ENCODE peak calls at places on chromosome 21, in nine cellular contexts. E, R, W, K, P, G, N, C and S are unnamed samples.

GRCh38 chr21:43361493-43362296 is 65.2 kb downstream of the SIK1 start:
- DNase-seq in W (no peak), K (peak; percentile 25), P (peak; percentile 86), E (no peak), R (peak; percentile 95), C (no peak), G (no peak), N (no peak), S (peak; percentile 63)

GRCh38 chr21:43192501-43193081 is 23.8 kb downstream of the CRYAA start:
- DNase-seq in C (no peak), K (no peak), N (peak; percentile 13), R (no peak), E (no peak), W (no peak), G (no peak), P (peak; percentile 51), S (no peak)

GRCh38 chr21:29078884-29079765 is 5.7 kb upstream of the CCT8 start:
- DNase-seq in R (no peak), G (no peak), W (peak; percentile 63), E (no peak), K (no peak), C (no peak), P (peak; percentile 39), N (peak; percentile 29), S (no peak)

GRCh38 chr21:15495965-15496364 is 233.8 kb upstream of the USP25 start:
- DNase-seq in K (no peak), G (no peak), E (peak; percentile 63), P (no peak), W (no peak), C (no peak), N (no peak), R (peak; percentile 62), S (no peak)

GRCh38 chr21:34276711-34277425 is 86.9 kb upstream of the KCNE2 start:
- DNase-seq in C (no peak), N (no peak), W (no peak), R (peak; percentile 37), E (no peak), K (no peak), P (no peak), G (no peak), S (no peak)

GRCh38 chr21:30206551-30207251 is 9.2 kb downstream of the CLDN8 start:
- DNase-seq in N (no peak), R (peak; percentile 76), E (peak; percentile 82), G (no peak), P (no peak), K (no peak), C (no peak), W (no peak), S (no peak)

GRCh38 chr21:32285476-32285875 is 6.6 kb upstream of the MIS18A start:
- DNase-seq in K (no peak), N (no peak), C (no peak), G (no peak), P (no peak), R (no peak), W (no peak), E (no peak), S (no peak)

GRCh38 chr21:14956826-14957225 is 108.0 kb downstream of the NRIP1 start:
- DNase-seq in K (no peak), P (no peak), E (peak; percentile 79), C (no peak), N (no peak), R (peak; percentile 49), G (no peak), W (no peak), S (peak; percentile 75)

GRCh38 chr21:31780944-31781343 is 49.0 kb upstream of the SCAF4 start:
- DNase-seq in K (peak; percentile 21), N (no peak), G (no peak), P (no peak), C (no peak), W (no peak), E (no peak), R (peak; percentile 75), S (no peak)

GRCh38 chr21:25501448-25501847 is 105.8 kb downstream of the MRPL39 start:
- DNase-seq in G (no peak), R (no peak), C (no peak), K (no peak), P (no peak), E (no peak), W (no peak), N (no peak), S (no peak)

GRCh38 chr21:34546556-34546955 is 34.5 kb upstream of the KCNE1 start:
- DNase-seq in C (no peak), R (no peak), N (no peak), K (no peak), P (no peak), G (no peak), E (no peak), W (no peak), S (no peak)

GRCh38 chr21:32386195-32386870 is 6.5 kb downstream of the URB1 start:
- DNase-seq in C (no peak), W (peak; percentile 92), N (no peak), G (no peak), E (no peak), R (peak; percentile 95), P (no peak), K (no peak), S (no peak)

GRCh38 chr21:24220466-24220865 is 1386.8 kb downstream of the MRPL39 start:
- DNase-seq in P (no peak), W (no peak), C (no peak), G (no peak), K (no peak), E (no peak), N (no peak), R (no peak), S (no peak)

GRCh38 chr21:16573581-16573980 is 843.8 kb downstream of the USP25 start:
- DNase-seq in W (no peak), E (peak; percentile 82), C (no peak), R (no peak), G (no peak), P (no peak), K (no peak), N (no peak), S (no peak)

GRCh38 chr21:33362044-33362555 is 37.3 kb downstream of the IFNAR1 start:
- DNase-seq in E (no peak), K (peak; percentile 92), W (no peak), R (peak; percentile 26), P (peak; percentile 43), G (no peak), N (peak; percentile 64), C (no peak), S (no peak)

GRCh38 chr21:38440746-38441145 is 57.5 kb downstream of the ERG start:
- DNase-seq in E (peak; percentile 95), W (peak; percentile 30), P (no peak), C (no peak), K (no peak), N (no peak), G (peak; percentile 85), R (peak; percentile 83), S (peak; percentile 59)

GRCh38 chr21:26877015-26877414 is 31.8 kb upstream of the ADAMTS1 start:
- DNase-seq in P (no peak), G (no peak), E (no peak), W (no peak), K (no peak), C (no peak), N (no peak), R (no peak), S (no peak)

GRCh38 chr21:26887241-26887640 is 42.0 kb upstream of the ADAMTS1 start:
- DNase-seq in W (no peak), N (no peak), P (no peak), R (no peak), K (no peak), E (peak; percentile 13), C (no peak), G (no peak), S (no peak)

GRCh38 chr21:26884436-26884835 is 39.2 kb upstream of the ADAMTS1 start:
- DNase-seq in E (no peak), K (no peak), C (no peak), P (no peak), N (no peak), W (no peak), R (no peak), G (no peak), S (no peak)

GRCh38 chr21:26883768-26884167 is 38.6 kb upstream of the ADAMTS1 start:
- DNase-seq in R (no peak), W (no peak), E (peak; percentile 24), K (no peak), P (no peak), N (no peak), G (no peak), C (no peak), S (no peak)

GRCh38 chr21:26881504-26882228 is 36.5 kb upstream of the ADAMTS1 start:
- DNase-seq in G (peak; percentile 1), N (no peak), P (no peak), R (peak; percentile 6), K (peak; percentile 44), W (no peak), E (peak; percentile 54), C (no peak), S (no peak)
- TF ChIP-seq CTCF in G (peak; percentile 24), N (no peak), P (no peak), R (no peak), K (peak; percentile 44), W (peak; percentile 24), E (peak; percentile 40), C (peak; percentile 27), S (peak; percentile 25)

GRCh38 chr21:41425954-41426655 is at the start of gene MX1:
- DNase-seq in R (peak; percentile 51), N (peak; percentile 87), P (no peak), G (no peak), W (peak; percentile 68), K (peak; percentile 75), C (peak; percentile 57), E (peak; percentile 19), S (no peak)
- H3K4me3 ChIP-seq in R (peak within 1 kb of the TSS; percentile 52), N (peak within 1 kb of the TSS; percentile 55), P (peak within 1 kb of the TSS; percentile 42), G (peak within 1 kb of the TSS; percentile 54), W (peak within 1 kb of the TSS; percentile 91), K (peak within 1 kb of the TSS; percentile 73), C (peak within 1 kb of the TSS; percentile 66), E (peak within 1 kb of the TSS; percentile 56), S (peak within 1 kb of the TSS; percentile 58)

GRCh38 chr21:40615503-40616376 is 231.2 kb downstream of the DSCAM start:
- DNase-seq in E (no peak), W (no peak), N (no peak), G (no peak), R (peak; percentile 65), C (no peak), P (no peak), K (no peak), S (no peak)
- TF ChIP-seq CTCF in E (no peak), W (no peak), N (no peak), G (no peak), R (peak; percentile 8), C (no peak), P (no peak), K (no peak), S (no peak)

DNA sequence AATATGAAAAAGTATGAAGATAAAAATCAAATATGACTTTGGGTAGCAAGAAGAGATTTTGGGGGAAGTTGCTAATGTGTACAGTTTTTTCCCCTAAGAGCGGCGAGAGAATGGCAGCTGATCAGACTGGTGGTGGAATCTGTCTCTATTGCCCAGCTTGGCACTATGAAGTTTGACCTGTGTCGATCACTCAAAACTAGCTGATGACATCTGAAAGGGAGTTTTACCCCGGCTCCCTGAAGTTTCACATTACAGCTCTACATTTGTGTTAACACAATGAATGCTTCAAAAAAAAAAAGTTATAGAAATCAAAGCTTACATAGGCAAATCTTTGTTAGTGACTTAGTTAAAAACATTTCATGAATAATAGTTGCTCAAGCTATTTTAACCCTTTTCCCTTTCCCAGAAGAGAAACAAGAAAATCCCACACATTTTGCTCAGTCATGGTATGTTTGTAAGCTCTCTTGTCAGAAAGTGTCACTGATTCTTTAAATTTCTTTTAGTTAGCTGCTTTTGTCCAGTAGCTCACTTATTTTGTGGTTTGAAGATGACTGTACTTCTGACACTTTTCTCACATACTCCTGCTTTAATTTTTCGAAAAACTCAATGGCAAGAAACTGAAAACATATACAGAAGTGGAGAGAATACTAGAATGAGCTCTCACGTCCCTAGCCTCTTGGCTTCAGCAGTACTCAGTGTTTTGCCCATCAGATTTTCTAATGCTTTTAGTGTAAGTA is 41.3 kb downstream of the DYRK1A start:
- DNase-seq in G (no peak), K (no peak), C (no peak), N (no peak), R (no peak), P (no peak), W (no peak), E (peak; percentile 42), S (peak; percentile 16)
- H3K4me3 ChIP-seq in G (no peak overlapping the region), K (no peak overlapping the region), C (no peak overlapping the region), N (no peak overlapping the region), R (no peak overlapping the region), P (no peak overlapping the region), W (no peak overlapping the region), E (no peak overlapping the region), S (no peak overlapping the region)